ENCODE peak calls at places on chromosomes 4 and X, in nine cellular contexts. F is astrocyte of the hippocampus; O is activated CD4-positive, alpha-beta T cell treated with anti-CD3 and anti-CD28 coated beads for 24 hours; U is cardiac muscle cell; I is GM12864; C is LHCN-M2; W is EL; R is EH; B is stimulated activated CD4-positive, alpha-beta T cell treated with anti-CD3 and anti-CD28 coated beads, Interleukin-1b, Interleukin-23, amount 100 ng/mL, for 4 hours. Y is an unnamed sample.

GRCh38 chr4:54359919-54360650 is 131.0 kb downstream of the PDGFRA start:
- DNase-seq in B (no peak), C (no peak), R (no peak), O (no peak), I (no peak), F (no peak), W (no peak), U (no peak), Y (no peak)

GRCh38 chrX:7120578-7121219 is 26.8 kb upstream of the STS start:
- DNase-seq in O (no peak), B (no peak), I (no peak), F (peak), W (peak), U (no peak), R (peak), C (peak), Y (no peak)

GRCh38 chr4:90745176-90745575 is 618.0 kb downstream of the CCSER1 start:
- DNase-seq in F (peak), I (no peak), U (no peak), O (no peak), C (peak), R (no peak), B (no peak), W (no peak), Y (no peak)

GRCh38 chrX:134753185-134754008 is 95.1 kb upstream of the PLAC1 start:
- DNase-seq in R (peak), F (peak), I (no peak), B (no peak), C (peak), O (no peak), W (peak), U (no peak), Y (no peak)

GRCh38 chr4:161680146-161680545 is 483.7 kb downstream of the FSTL5 start:
- DNase-seq in B (no peak), U (no peak), O (no peak), I (no peak), R (no peak), W (no peak), F (no peak), C (no peak), Y (no peak)

GRCh38 chr4:151049430-151049884 is 34.4 kb upstream of the LRBA start:
- DNase-seq in R (no peak), F (no peak), O (no peak), B (no peak), C (no peak), U (no peak), W (no peak), I (no peak), Y (no peak)

GRCh38 chr4:15054546-15054945 is 52.3 kb downstream of the CPEB2 start:
- DNase-seq in I (no peak), R (no peak), O (no peak), B (no peak), U (no peak), C (no peak), W (no peak), F (no peak), Y (no peak)

GRCh38 chr4:7697821-7698220 is 241.8 kb downstream of the AFAP1 start:
- DNase-seq in U (no peak), B (no peak), C (no peak), W (no peak), F (no peak), I (no peak), O (no peak), R (no peak), Y (no peak)

Y was measured in globus pallidus.